ENCODE peak calls at places on chromosome 16, in four cellular contexts. P is fibroblast of lung, U is IMR-90, W is brain microvascular endothelial cell. A is an unnamed sample.

GRCh38 chr16:71885261-71885650 is 1.3 kb upstream of the ZNF821 start:
- DNase-seq in W (no peak), P (no peak), U (no peak), A (peak; percentile 5)

GRCh38 chr16:58940609-58941008 is 206.5 kb upstream of the GOT2 start:
- DNase-seq in P (no peak), W (no peak), U (no peak), A (no peak)

GRCh38 chr16:88606146-88606757 is 32.1 kb upstream of the IL17C start:
- DNase-seq in W (no peak), U (no peak), P (no peak), A (no peak)

GRCh38 chr16:13083687-13084086 is 182.3 kb downstream of the SHISA9 start:
- DNase-seq in P (no peak), W (no peak), U (no peak), A (no peak)

GRCh38 chr16:19235886-19236285 is 49.6 kb upstream of the CLEC19A start:
- DNase-seq in U (no peak), W (no peak), P (no peak), A (no peak)

GRCh38 chr16:49081556-49081955 is 200.1 kb downstream of the CBLN1 start:
- DNase-seq in P (no peak), U (no peak), W (no peak), A (no peak)

GRCh38 chr16:65012357-65012756 is 109.5 kb downstream of the CDH11 start:
- DNase-seq in W (peak; percentile 31), P (peak; percentile 34), U (peak; percentile 83), A (peak; percentile 54)

GRCh38 chr16:88650749-88651275 is at the start of gene CYBA:
- DNase-seq in P (peak; percentile 26), U (peak; percentile 22), W (peak; percentile 62), A (peak; percentile 52)

GRCh38 chr16:10770907-10771306 is 27.3 kb downstream of the NUBP1 start:
- DNase-seq in P (peak; percentile 49), W (no peak), U (no peak), A (peak; percentile 77)

GRCh38 chr16:50830698-50831097 is 88.8 kb downstream of the CYLD start:
- DNase-seq in U (no peak), W (no peak), P (no peak), A (no peak)

GRCh38 chr16:49395021-49395420 is 21.4 kb downstream of the C16orf78 start:
- DNase-seq in P (no peak), W (no peak), U (no peak), A (no peak)

GRCh38 chr16:71572497-71573116 is 4.3 kb downstream of the TAT start:
- DNase-seq in P (no peak), W (no peak), U (no peak), A (no peak)

GRCh38 chr16:11609474-11610120 is 22.9 kb upstream of the LITAF start:
- DNase-seq in W (no peak), U (no peak), P (no peak), A (no peak)

GRCh38 chr16:4306439-4307214 is 9.2 kb upstream of the GLIS2 start:
- DNase-seq in P (no peak), W (no peak), U (no peak), A (no peak)

GRCh38 chr16:16073884-16074781 is 124.7 kb downstream of the ABCC1 start:
- DNase-seq in P (peak; percentile 79), U (peak; percentile 90), W (peak; percentile 87), A (peak; percentile 90)

GRCh38 chr16:56812884-56813283 is 52.1 kb upstream of the SLC12A3 start:
- DNase-seq in U (peak; percentile 67), W (no peak), P (peak; percentile 50), A (peak; percentile 53)

GRCh38 chr16:58264961-58265479 is 29.8 kb downstream of the PRSS54 start:
- DNase-seq in U (peak; percentile 84), W (peak; percentile 63), P (peak; percentile 67), A (peak; percentile 71)

GRCh38 chr16:68100504-68100903 is 15.3 kb downstream of the NFATC3 start:
- DNase-seq in W (no peak), U (no peak), P (no peak), A (no peak)

GRCh38 chr16:70470927-70471341 is 16.5 kb downstream of the FCSK start:
- DNase-seq in U (peak; percentile 10), W (no peak), P (no peak), A (peak; percentile 20)

GRCh38 chr16:57138281-57138935 is 46.0 kb downstream of the CPNE2 start:
- DNase-seq in P (no peak), U (no peak), W (no peak), A (no peak)

GRCh38 chr16:13338044-13338443 is 436.6 kb downstream of the SHISA9 start:
- DNase-seq in P (no peak), W (no peak), U (no peak), A (no peak)

GRCh38 chr16:79932564-79932963 is 332.0 kb upstream of the MAF start:
- DNase-seq in P (no peak), U (no peak), W (peak; percentile 49), A (no peak)

GRCh38 chr16:84746875-84747274 is 47.1 kb downstream of the USP10 start:
- DNase-seq in P (no peak), W (no peak), U (no peak), A (no peak)

GRCh38 chr16:84686702-84687298 is 13.0 kb upstream of the USP10 start:
- DNase-seq in U (no peak), W (no peak), P (no peak), A (no peak)

GRCh38 chr16:4624015-4624826 is at the start of gene MGRN1:
- DNase-seq in U (peak; percentile 98), W (peak; percentile 96), P (peak; percentile 98), A (peak; percentile 99)

GRCh38 chr16:23324727-23325126 is 22.6 kb downstream of the SCNN1B start:
- DNase-seq in P (no peak), W (no peak), U (no peak), A (no peak)

GRCh38 chr16:68885321-68885720 is 42.0 kb downstream of the TANGO6 start:
- DNase-seq in W (no peak), U (no peak), P (no peak), A (no peak)

GRCh38 chr16:79215289-79215688 is 385.2 kb downstream of the MAF start:
- DNase-seq in P (no peak), W (no peak), U (no peak), A (no peak)

GRCh38 chr16:82004651-82005490 is 6.4 kb downstream of the SDR42E1 start:
- DNase-seq in U (no peak), W (no peak), P (no peak), A (no peak)

GRCh38 chr16:772959-773358 is 12.4 kb downstream of the MSLN start:
- DNase-seq in P (no peak), U (no peak), W (no peak), A (no peak)

GRCh38 chr16:77841275-77841640 is 52.9 kb downstream of the VAT1L start:
- DNase-seq in U (no peak), W (no peak), P (no peak), A (no peak)

GRCh38 chr16:77838597-77839255 is 50.4 kb downstream of the VAT1L start:
- DNase-seq in W (no peak), P (no peak), U (peak; percentile 15), A (no peak)

GRCh38 chr16:77842468-77842867 is 54.1 kb downstream of the VAT1L start:
- DNase-seq in U (no peak), W (no peak), P (no peak), A (no peak)

GRCh38 chr16:77840623-77841274 is 52.4 kb downstream of the VAT1L start:
- DNase-seq in W (peak; percentile 1), P (peak; percentile 70), U (peak; percentile 85), A (no peak)

GRCh38 chr16:77840093-77840492 is 51.7 kb downstream of the VAT1L start:
- DNase-seq in W (no peak), U (no peak), P (no peak), A (no peak)
- H3K27me3 ChIP-seq in W (no peaks in the 10 kb centered on the region), U (no peaks in the 10 kb centered on the region), P (no peaks in the 10 kb centered on the region), A (peaks cover 9% of the 10 kb centered on the region)

GRCh38 chr16:1965610-1966009 is 984 bp upstream of the RPS2 start:
- DNase-seq in W (no peak), U (no peak), P (no peak), A (no peak)

GRCh38 chr16:1968146-1968953 is 1.7 kb downstream of the RNF151 start:
- DNase-seq in W (no peak), P (no peak), U (no peak), A (no peak)

GRCh38 chr16:1964506-1965471 is at the start of gene RPS2:
- DNase-seq in W (peak; percentile 99), U (peak; percentile 98), P (peak; percentile 99), A (peak; percentile 99)

GRCh38 chr16:1964046-1964505 is 550 bp downstream of the RPS2 start:
- DNase-seq in P (peak; percentile 34), W (no peak), U (no peak), A (peak; percentile 71)

DNA sequence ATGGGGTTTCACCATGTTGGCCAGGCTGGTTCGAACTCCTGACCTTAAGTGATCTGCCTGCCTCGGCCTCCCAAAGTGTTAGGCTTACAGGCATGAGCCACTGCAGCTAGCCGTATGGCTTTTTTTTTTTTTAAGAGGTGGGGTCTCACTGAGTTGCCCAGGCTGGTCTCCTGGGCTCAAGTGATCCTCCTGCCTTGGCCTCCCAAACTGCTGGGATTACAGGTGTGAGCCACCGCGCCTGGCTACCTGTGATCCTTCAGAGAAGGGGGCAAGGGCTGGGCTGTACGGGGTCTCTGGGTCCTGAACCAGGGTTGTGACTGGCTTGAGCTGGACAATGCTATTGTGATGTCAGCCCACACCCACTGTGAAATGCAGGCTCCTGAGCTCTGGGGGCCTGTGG is at the start of gene RNF151:
- DNase-seq in P (no peak), W (no peak), U (no peak), A (no peak)
- H3K27me3 ChIP-seq in P (no peaks in the 10 kb centered on the region), W (no peaks in the 10 kb centered on the region), U (no peaks in the 10 kb centered on the region), A (no peaks in the 10 kb centered on the region)

DNA sequence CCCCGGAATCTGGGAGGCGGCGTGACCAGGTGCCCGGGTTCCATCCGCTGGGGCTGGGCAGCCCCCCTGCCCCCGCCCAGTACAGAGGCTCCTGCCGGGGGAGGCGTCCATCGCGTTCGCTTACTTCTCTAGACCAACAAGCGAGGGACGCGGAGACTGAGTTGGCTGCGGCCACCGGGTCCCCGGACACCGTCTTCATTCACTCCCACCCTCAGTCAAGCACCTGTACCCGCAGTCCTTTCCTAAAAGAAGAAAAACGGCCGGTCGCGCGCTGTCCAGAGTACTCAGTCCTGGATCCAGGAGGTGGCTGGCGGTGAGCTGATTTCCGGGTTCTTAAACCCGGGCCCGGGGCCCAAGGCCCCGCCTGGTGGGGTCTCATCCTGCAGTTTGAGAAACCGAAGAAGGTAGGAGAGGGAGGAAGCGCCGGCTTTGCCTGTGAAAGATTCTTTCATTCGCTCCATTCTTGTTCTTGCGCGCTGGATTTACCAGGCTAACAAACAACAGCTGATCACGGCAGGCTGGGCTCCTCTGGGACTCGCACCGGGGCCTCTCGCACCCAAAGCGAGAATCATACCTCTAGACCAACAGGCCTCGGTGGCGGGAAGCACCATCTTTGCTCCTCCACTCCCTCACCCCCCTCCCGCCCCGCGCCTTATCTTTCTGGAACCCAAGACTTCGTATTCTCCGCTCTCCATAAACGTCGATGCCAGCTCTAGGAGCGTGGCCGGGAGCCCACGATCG is 17.4 kb upstream of the OR1F1 start:
- DNase-seq in W (no peak), P (no peak), U (no peak), A (no peak)
- H3K27me3 ChIP-seq in W (peaks cover 6% of the 10 kb centered on the region), P (peaks cover 27% of the 10 kb centered on the region), U (peaks cover 44% of the 10 kb centered on the region), A (peaks cover 54% of the 10 kb centered on the region)

GRCh38 chr16:54284319-54284930 is 2.2 kb downstream of the IRX3 start:
- DNase-seq in W (no peak), P (no peak), U (no peak), A (no peak)

GRCh38 chr16:54286067-54286329 is 589 bp downstream of the IRX3 start:
- DNase-seq in P (no peak), W (no peak), U (no peak), A (no peak)

GRCh38 chr16:54284931-54285413 is 1.6 kb downstream of the IRX3 start:
- DNase-seq in U (no peak), P (no peak), W (no peak), A (peak; percentile 26)

GRCh38 chr16:54286330-54287017 is at the start of gene IRX3:
- DNase-seq in P (peak; percentile 43), U (peak; percentile 4), W (peak; percentile 63), A (peak; percentile 98)

GRCh38 chr16:54285414-54286066 is 1.0 kb downstream of the IRX3 start:
- DNase-seq in W (no peak), P (no peak), U (no peak), A (peak; percentile 67)
- H3K27me3 ChIP-seq in W (peaks cover 73% of the 10 kb centered on the region), P (peaks cover 75% of the 10 kb centered on the region), U (peaks cover 96% of the 10 kb centered on the region), A (no peaks in the 10 kb centered on the region)

A was measured in adipocyte.